ENCODE peak calls at places on chromosomes 12 and 14, in ten cellular contexts. X is activated B cell treated with CpG ODN at 0.5 μM for 24 hours, D is esophagus muscularis mucosa, Y is dorsolateral prefrontal cortex, A is body of pancreas, F is fibroblast of the aortic adventitia, G is GM13976, E is right atrium auricular region, L is colonic mucosa, H is suprapubic skin. I is an unnamed sample.

GRCh38 chr14:54712371-54712998 is 145.6 kb downstream of the SAMD4A start:
- DNase-seq in A (no peak), G (no peak), H (no peak), F (peak), E (no peak), X (no peak), Y (no peak), L (no peak), D (no peak), I (no peak)

GRCh38 chr14:91241848-91242247 is 2.7 kb downstream of the GPR68 start:
- DNase-seq in A (no peak), Y (no peak), F (no peak), H (no peak), X (no peak), G (no peak), E (no peak), D (no peak), L (no peak), I (no peak)

GRCh38 chr14:53391631-53392030 is 238.5 kb upstream of the DDHD1 start:
- DNase-seq in L (no peak), Y (no peak), D (no peak), H (no peak), A (no peak), F (peak), X (no peak), G (no peak), E (no peak), I (no peak)

GRCh38 chr12:116542345-116542950 is 16.7 kb upstream of the MAP1LC3B2 start:
- DNase-seq in E (no peak), G (no peak), Y (no peak), D (no peak), H (no peak), L (no peak), A (no peak), X (no peak), F (no peak), I (no peak)

GRCh38 chr12:1619599-1619998 is 9.4 kb upstream of the WNT5B start:
- DNase-seq in F (no peak), H (no peak), G (peak), E (peak), L (no peak), X (no peak), Y (no peak), D (no peak), A (peak), I (no peak)

GRCh38 chr14:74290415-74290814 is 12.3 kb downstream of the ABCD4 start:
- DNase-seq in A (no peak), F (peak), X (no peak), D (no peak), H (no peak), Y (no peak), L (no peak), G (peak), E (no peak), I (no peak)

GRCh38 chr12:17954788-17955187 is 135.2 kb downstream of the RERGL start:
- DNase-seq in L (no peak), Y (no peak), F (no peak), E (no peak), H (no peak), D (no peak), A (no peak), G (no peak), X (no peak), I (no peak)

GRCh38 chr14:79540394-79540793 is 670.9 kb downstream of the DIO2 start:
- DNase-seq in Y (no peak), H (no peak), F (no peak), A (no peak), X (no peak), G (no peak), E (no peak), D (no peak), L (no peak), I (no peak)

GRCh38 chr12:6606331-6607131 is 648 bp downstream of the CHD4 start:
- DNase-seq in A (peak), G (peak), F (no peak), D (no peak), X (peak), H (no peak), Y (peak), E (peak), L (peak), I (peak)

GRCh38 chr14:99784508-99784907 is 8.7 kb upstream of the EML1 start:
- DNase-seq in D (no peak), Y (no peak), H (peak), E (no peak), G (no peak), L (no peak), A (no peak), F (no peak), X (no peak), I (no peak)

GRCh38 chr14:104394606-104394910 is 185.0 kb upstream of the C14orf180 start:
- DNase-seq in X (no peak), G (peak), E (peak), H (peak), L (peak), F (no peak), A (no peak), Y (peak), D (peak), I (peak)

GRCh38 chr12:11732023-11732422 is 82.5 kb downstream of the ETV6 start:
- DNase-seq in E (no peak), X (no peak), Y (no peak), F (no peak), A (no peak), H (no peak), G (no peak), L (no peak), D (no peak), I (no peak)

GRCh38 chr14:67263499-67264149 is 22.4 kb downstream of the PALS1 start:
- DNase-seq in L (no peak), Y (no peak), A (no peak), H (no peak), E (no peak), X (no peak), G (no peak), D (no peak), F (peak), I (no peak)

GRCh38 chr14:63523735-63524408 is 19.3 kb downstream of the PPP2R5E start:
- DNase-seq in L (no peak), D (no peak), A (no peak), G (no peak), X (no peak), F (no peak), E (no peak), H (no peak), Y (no peak), I (no peak)

GRCh38 chr12:72869025-72869424 is 596.9 kb downstream of the TRHDE start:
- DNase-seq in H (no peak), D (no peak), G (no peak), L (no peak), F (no peak), E (no peak), Y (no peak), A (no peak), X (no peak), I (no peak)

GRCh38 chr12:104011265-104011664 is 38.7 kb downstream of the GLT8D2 start:
- DNase-seq in G (no peak), D (no peak), X (no peak), L (no peak), E (no peak), H (no peak), A (no peak), F (peak), Y (no peak), I (no peak)

GRCh38 chr12:91361864-91362263 is 179.2 kb upstream of the DCN start:
- DNase-seq in E (no peak), L (no peak), D (no peak), X (no peak), F (peak), G (peak), A (no peak), Y (no peak), H (no peak), I (no peak)

GRCh38 chr14:68318788-68319187 is 474.1 kb downstream of the ZFP36L1 start:
- DNase-seq in E (no peak), A (no peak), X (no peak), Y (no peak), H (no peak), D (no peak), G (no peak), L (no peak), F (no peak), I (no peak)

GRCh38 chr12:85784096-85784720 is 52.0 kb downstream of the RASSF9 start:
- DNase-seq in F (peak), H (no peak), E (no peak), D (no peak), X (no peak), Y (no peak), L (no peak), A (no peak), G (no peak), I (no peak)

GRCh38 chr14:42110167-42110566 is 503.5 kb downstream of the LRFN5 start:
- DNase-seq in F (peak), G (peak), H (no peak), E (no peak), A (no peak), Y (no peak), X (no peak), D (no peak), L (no peak), I (no peak)
- TF ChIP-seq CTCF in F (peak), G (peak), H (no peak), E (no peak), A (no peak), Y (peak), X (no peak), D (peak), L (no peak), I (peak)

GRCh38 chr12:121230538-121230907 is 20.6 kb downstream of the P2RX4 start:
- DNase-seq in Y (no peak), G (no peak), X (no peak), H (no peak), F (no peak), A (no peak), E (no peak), D (no peak), L (no peak), I (no peak)

GRCh38 chr12:121233628-121234020 is 23.7 kb downstream of the P2RX4 start:
- DNase-seq in E (no peak), Y (no peak), F (no peak), G (no peak), L (no peak), A (no peak), X (no peak), H (no peak), D (no peak), I (no peak)

GRCh38 chr12:121228919-121229650 is 19.2 kb downstream of the P2RX4 start:
- DNase-seq in G (no peak), Y (no peak), D (no peak), L (no peak), F (no peak), A (no peak), X (no peak), H (no peak), E (no peak), I (no peak)

GRCh38 chr12:121232163-121232562 is 22.2 kb downstream of the P2RX4 start:
- DNase-seq in Y (no peak), H (no peak), X (no peak), F (no peak), D (no peak), E (no peak), A (no peak), G (no peak), L (no peak), I (no peak)

DNA sequence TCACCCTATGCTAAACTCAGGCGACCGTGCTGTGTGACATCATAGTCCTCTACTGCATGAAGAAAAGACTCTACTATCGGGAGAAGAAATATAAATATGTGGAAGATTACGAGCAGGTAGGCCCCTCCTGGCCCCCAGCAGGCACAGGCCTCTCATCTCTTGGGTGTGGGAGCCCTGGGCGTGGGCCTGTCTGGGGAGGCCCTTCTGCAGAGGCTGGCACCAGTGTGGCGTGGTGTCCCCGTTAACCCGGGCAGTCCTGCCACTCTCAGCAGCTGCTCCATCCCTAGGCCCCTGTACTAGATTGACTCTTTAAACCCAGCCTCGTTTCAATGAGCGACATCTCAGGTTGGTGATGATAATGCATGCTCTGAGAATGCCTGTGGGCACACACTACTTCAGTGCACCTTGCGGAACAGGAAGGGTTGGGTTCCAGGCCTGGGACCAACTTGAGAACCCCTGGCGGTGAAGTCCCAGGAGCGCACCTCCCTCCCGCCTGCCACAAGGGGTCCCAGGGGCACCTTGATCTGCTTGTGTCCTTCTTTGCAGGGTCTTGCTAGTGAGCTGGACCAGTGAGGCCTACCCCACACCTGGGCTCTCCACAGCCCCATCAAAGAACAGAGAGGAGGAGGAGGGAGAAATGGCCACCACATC is 23.2 kb downstream of the P2RX4 start:
- DNase-seq in F (no peak), G (no peak), X (no peak), H (no peak), E (no peak), Y (no peak), A (no peak), D (no peak), L (no peak), I (no peak)
- TF ChIP-seq CTCF in F (no peak), G (no peak), X (no peak), H (no peak), E (no peak), Y (no peak), A (no peak), D (no peak), L (no peak), I (no peak)

GRCh38 chr12:95815635-95816212 is 25.2 kb upstream of the NTN4 start:
- DNase-seq in X (no peak), A (no peak), E (no peak), D (no peak), G (peak), F (peak), Y (no peak), H (no peak), L (no peak), I (no peak)

GRCh38 chr12:95820096-95820703 is 29.6 kb upstream of the NTN4 start:
- DNase-seq in A (peak), F (peak), L (peak), X (no peak), H (no peak), G (no peak), E (no peak), D (no peak), Y (no peak), I (no peak)
- TF ChIP-seq CTCF in A (peak), F (peak), L (peak), X (no peak), H (peak), G (no peak), E (peak), D (peak), Y (peak), I (peak)

GRCh38 chr12:99620159-99620479 is 27.4 kb upstream of the GARIN6 start:
- DNase-seq in H (no peak), F (no peak), G (no peak), D (no peak), A (no peak), E (no peak), X (no peak), Y (no peak), L (no peak), I (no peak)
- TF ChIP-seq CTCF in H (no peak), F (no peak), G (no peak), D (no peak), A (no peak), E (no peak), X (no peak), Y (no peak), L (no peak), I (no peak)

GRCh38 chr12:121513464-121514183 is 67.2 kb downstream of the KDM2B start:
- DNase-seq in Y (no peak), A (peak), X (no peak), E (no peak), G (peak), F (no peak), D (no peak), L (peak), H (no peak), I (no peak)
- TF ChIP-seq CTCF in Y (no peak), A (no peak), X (no peak), E (no peak), G (no peak), F (no peak), D (no peak), L (no peak), H (no peak), I (no peak)

GRCh38 chr14:71116206-71117122 is 209.2 kb downstream of the PCNX1 start:
- DNase-seq in E (no peak), G (no peak), X (no peak), F (no peak), Y (no peak), D (no peak), L (peak), A (no peak), H (no peak), I (no peak)
- TF ChIP-seq CTCF in E (no peak), G (no peak), X (no peak), F (no peak), Y (no peak), D (no peak), L (no peak), A (no peak), H (no peak), I (no peak)

GRCh38 chr12:46382974-46383653 is 10.5 kb upstream of the SLC38A2 start:
- DNase-seq in F (peak), Y (peak), L (peak), D (peak), E (peak), H (peak), G (peak), A (peak), X (peak), I (peak)
- TF ChIP-seq CTCF in F (peak), Y (peak), L (no peak), D (peak), E (no peak), H (no peak), G (peak), A (no peak), X (no peak), I (peak)

DNA sequence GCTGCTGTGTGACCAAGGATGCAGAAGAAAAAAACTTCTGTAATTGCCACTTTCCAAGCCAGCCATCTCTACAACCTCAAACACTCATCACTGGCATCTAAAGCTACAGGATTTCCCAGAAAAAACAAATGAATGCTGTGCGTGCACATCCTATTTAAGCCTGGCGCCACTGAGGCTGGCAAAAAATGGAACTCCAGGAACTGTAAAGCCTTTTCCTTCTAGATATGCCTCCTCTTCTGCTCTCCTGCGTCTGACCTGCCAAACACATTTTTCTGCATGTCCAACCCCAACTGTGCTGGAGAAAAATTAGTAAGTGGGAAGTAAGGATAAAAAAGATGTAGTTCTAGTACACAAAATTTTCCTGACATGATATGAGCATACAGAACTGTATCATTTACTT is 184.9 kb downstream of the ITPR2 start:
- DNase-seq in F (no peak), E (no peak), H (no peak), X (no peak), A (no peak), Y (no peak), G (no peak), L (no peak), D (no peak), I (no peak)
- TF ChIP-seq CTCF in F (no peak), E (no peak), H (no peak), X (no peak), A (no peak), Y (no peak), G (no peak), L (no peak), D (no peak), I (no peak)